ENCODE peak calls at places on chromosomes 16 and 17, in nine cellular contexts. L, I, C, E, Q, U, W, N and O are unnamed samples.

GRCh38 chr16:71230122-71230845 is at the start of gene HYDIN:
- DNase-seq in L (peak), I (no peak), C (peak), E (no peak), Q (peak), U (no peak), W (no peak), N (no peak), O (peak)

GRCh38 chr16:9874233-9874632 is 308.0 kb downstream of the GRIN2A start:
- DNase-seq in L (no peak), I (no peak), C (no peak), E (no peak), Q (no peak), U (no peak), W (no peak), N (no peak), O (no peak)

GRCh38 chr16:72876221-72876620 is 171.7 kb downstream of the ZFHX3 start:
- DNase-seq in L (peak), I (peak), C (no peak), E (peak), Q (no peak), U (peak), W (peak), N (peak), O (peak)

GRCh38 chr17:21042434-21043295 is at the start of gene USP22:
- DNase-seq in L (no peak), I (no peak), C (peak), E (no peak), Q (no peak), U (peak), W (no peak), N (no peak), O (no peak)

GRCh38 chr16:391885-392335 is 5.1 kb upstream of the NME4 start:
- DNase-seq in L (peak), I (peak), C (peak), E (peak), Q (no peak), U (no peak), W (no peak), N (peak), O (peak)

GRCh38 chr17:30197416-30197815 is 38.1 kb downstream of the SLC6A4 start:
- DNase-seq in L (no peak), I (no peak), C (no peak), E (no peak), Q (no peak), U (no peak), W (no peak), N (no peak), O (no peak)

GRCh38 chr16:11326737-11327276 is 18.5 kb upstream of the RMI2 start:
- DNase-seq in L (no peak), I (no peak), C (no peak), E (no peak), Q (no peak), U (no peak), W (no peak), N (no peak), O (no peak)

GRCh38 chr17:66398059-66398458 is 95.6 kb downstream of the PRKCA start:
- DNase-seq in L (no peak), I (no peak), C (no peak), E (no peak), Q (no peak), U (no peak), W (no peak), N (no peak), O (peak)

GRCh38 chr17:57342963-57343589 is 86.8 kb downstream of the MSI2 start:
- DNase-seq in L (no peak), I (no peak), C (no peak), E (no peak), Q (no peak), U (no peak), W (no peak), N (no peak), O (no peak)

GRCh38 chr17:33328129-33328528 is 35.0 kb upstream of the ASIC2 start:
- DNase-seq in L (peak), I (no peak), C (peak), E (peak), Q (no peak), U (no peak), W (no peak), N (no peak), O (no peak)

GRCh38 chr17:59848385-59848668 is 44.4 kb downstream of the TUBD1 start:
- DNase-seq in L (no peak), I (no peak), C (no peak), E (no peak), Q (no peak), U (no peak), W (no peak), N (peak), O (no peak)

GRCh38 chr16:81928975-81929374 is 82.3 kb downstream of the SDR42E1 start:
- DNase-seq in L (no peak), I (no peak), C (peak), E (no peak), Q (no peak), U (peak), W (no peak), N (no peak), O (no peak)

GRCh38 chr17:4610162-4610561 is 25.8 kb downstream of the SMTNL2 start:
- DNase-seq in L (no peak), I (no peak), C (no peak), E (no peak), Q (no peak), U (no peak), W (no peak), N (no peak), O (no peak)

GRCh38 chr16:30351586-30352419 is 3.3 kb downstream of the CD2BP2 start:
- DNase-seq in L (peak), I (peak), C (no peak), E (no peak), Q (peak), U (no peak), W (peak), N (peak), O (peak)

GRCh38 chr16:71882505-71883192 is 1.3 kb downstream of the ZNF821 start:
- DNase-seq in L (peak), I (no peak), C (peak), E (peak), Q (peak), U (no peak), W (no peak), N (no peak), O (peak)

GRCh38 chr16:70162041-70162451 is 11.5 kb upstream of the CLEC18C start:
- DNase-seq in L (peak), I (peak), C (no peak), E (no peak), Q (no peak), U (no peak), W (no peak), N (no peak), O (peak)

GRCh38 chr16:70253291-70254094 is 1.8 kb upstream of the EXOSC6 start:
- DNase-seq in L (peak), I (no peak), C (peak), E (peak), Q (no peak), U (no peak), W (no peak), N (no peak), O (peak)

GRCh38 chr16:53029971-53030370 is 22.7 kb downstream of the CHD9NB start:
- DNase-seq in L (no peak), I (no peak), C (no peak), E (no peak), Q (no peak), U (no peak), W (no peak), N (no peak), O (no peak)

GRCh38 chr17:10041916-10042588 is 137.0 kb upstream of the RCVRN start:
- DNase-seq in L (no peak), I (no peak), C (no peak), E (no peak), Q (no peak), U (no peak), W (no peak), N (no peak), O (no peak)
- H3K4me3 ChIP-seq in L (no peak), I (no peak), C (no peak), E (no peak), Q (no peak), U (no peak), W (no peak), N (no peak), O (no peak)

DNA sequence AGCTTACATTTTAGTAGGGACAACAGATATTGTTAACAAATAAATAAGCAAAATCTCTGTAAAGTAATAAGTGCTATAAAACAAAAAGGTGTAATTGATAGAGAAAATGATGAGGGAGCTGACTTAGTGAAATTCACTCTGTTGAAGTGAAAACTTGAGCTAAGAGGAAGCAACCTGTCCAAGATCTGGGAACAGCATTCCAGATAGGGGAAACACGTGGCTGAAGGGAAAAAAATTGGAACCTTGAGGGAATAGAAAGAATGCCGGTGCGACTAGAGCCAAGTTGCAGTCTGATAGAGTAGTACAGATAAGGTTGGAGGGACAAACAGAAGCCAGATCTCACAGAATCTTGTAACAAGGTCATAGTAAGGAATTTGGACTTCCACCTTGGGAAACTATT is 583 bp upstream of the DDX52 start:
- DNase-seq in L (peak), I (no peak), C (no peak), E (no peak), Q (no peak), U (no peak), W (no peak), N (no peak), O (peak)
- TF ChIP-seq CTCF in L (no peak), I (no peak), C (no peak), E (no peak), Q (no peak), U (no peak), W (no peak), N (no peak), O (no peak)

DNA sequence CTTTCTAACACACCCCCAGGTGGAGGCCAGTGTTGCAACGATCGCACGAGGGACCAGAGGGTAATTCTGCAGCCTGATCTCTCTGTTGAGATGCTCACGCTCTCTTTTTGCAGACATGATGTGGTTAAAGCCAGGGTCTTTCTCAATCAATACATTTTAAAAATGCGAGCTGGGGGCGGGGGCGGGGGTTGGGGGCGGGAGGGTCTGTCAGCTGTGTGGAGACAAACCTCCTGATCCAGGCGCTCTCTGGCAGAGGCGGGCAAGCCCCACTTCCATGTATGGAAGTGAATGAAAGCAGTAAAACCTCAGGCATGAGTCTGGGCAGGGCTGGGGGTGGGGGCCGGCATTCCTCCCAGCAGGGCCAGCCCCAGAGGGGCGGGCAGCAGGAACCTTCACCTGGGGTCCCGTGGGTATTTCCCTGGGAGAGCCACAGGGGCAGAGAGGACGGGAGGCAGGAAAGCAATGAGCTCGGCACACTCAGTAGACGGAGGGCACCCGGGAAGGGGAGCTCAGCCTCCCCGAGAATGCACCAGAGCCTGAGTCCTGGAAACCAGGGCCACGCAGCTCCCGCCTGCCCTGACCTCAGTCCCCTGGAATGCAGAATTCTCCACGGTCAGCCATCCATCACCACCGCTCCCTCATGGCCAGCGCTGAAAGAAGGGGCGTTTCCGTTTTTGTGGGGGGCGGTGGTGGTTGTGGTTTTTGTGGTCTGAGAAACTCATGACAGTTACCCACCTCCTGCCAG is 28.0 kb downstream of the NXN start:
- DNase-seq in L (peak), I (peak), C (peak), E (no peak), Q (no peak), U (no peak), W (peak), N (no peak), O (peak)
- H3K4me3 ChIP-seq in L (no peak), I (peak), C (no peak), E (no peak), Q (no peak), U (no peak), W (peak), N (peak), O (no peak)

GRCh38 chr17:12313786-12314185 is 293.1 kb downstream of the MAP2K4 start:
- DNase-seq in L (no peak), I (no peak), C (no peak), E (no peak), Q (no peak), U (no peak), W (no peak), N (no peak), O (no peak)
- TF ChIP-seq CTCF in L (no peak), I (no peak), C (no peak), E (no peak), Q (no peak), U (no peak), W (no peak), N (no peak), O (no peak)

GRCh38 chr17:64024781-64025731 is 4.6 kb upstream of the ICAM2 start:
- DNase-seq in L (peak), I (no peak), C (no peak), E (no peak), Q (no peak), U (peak), W (no peak), N (no peak), O (no peak)
- H3K4me3 ChIP-seq in L (no peak), I (no peak), C (no peak), E (no peak), Q (no peak), U (peak), W (no peak), N (no peak), O (no peak)

GRCh38 chr17:78888911-78889496 is 14.0 kb downstream of the CEP295NL start:
- DNase-seq in L (no peak), I (no peak), C (no peak), E (no peak), Q (no peak), U (no peak), W (no peak), N (no peak), O (no peak)
- TF ChIP-seq CTCF in L (no peak), I (no peak), C (no peak), E (no peak), Q (no peak), U (no peak), W (no peak), N (no peak), O (no peak)